ENCODE peak calls at places on chromosomes 12 and 14, in four cellular contexts. U is GM12891, V is GM12878, M is K562. C is an unnamed sample.
A peak's percentile ranks its signal among the peaks of the same experiment; 100 is the strongest.

GRCh38 chr14:105919458-105920150 is 393.2 kb downstream of the TMEM121 start:
- DNase-seq in U (no peak), V (no peak), M (peak; percentile 0), C (no peak)

GRCh38 chr14:32230181-32230580 is 27.1 kb upstream of the RNU6-8 start:
- DNase-seq in U (no peak), V (no peak), M (no peak), C (no peak)

GRCh38 chr14:102042699-102043098 is 44.1 kb downstream of the HSP90AA1 start:
- DNase-seq in M (no peak), U (no peak), V (no peak), C (no peak)

GRCh38 chr12:110345176-110345651 is 58.3 kb downstream of the ANAPC7 start:
- DNase-seq in V (no peak), M (no peak), U (no peak), C (no peak)

GRCh38 chr12:92649511-92650227 is 53.1 kb upstream of the PLEKHG7 start:
- DNase-seq in M (peak; percentile 57), V (peak; percentile 67), U (peak; percentile 25), C (peak; percentile 66)

GRCh38 chr14:103882503-103883262 is 35.3 kb upstream of the PPP1R13B start:
- DNase-seq in V (no peak), U (no peak), M (no peak), C (no peak)

GRCh38 chr12:24921251-24922038 is 27.5 kb downstream of the BCAT1 start:
- DNase-seq in V (no peak), U (no peak), M (no peak), C (no peak)

GRCh38 chr14:22536853-22537338 is 52.1 kb downstream of the DAD1 start:
- DNase-seq in V (peak; percentile 94), M (peak; percentile 76), U (peak; percentile 51), C (peak; percentile 88)

GRCh38 chr12:79420146-79420618 is 270.6 kb downstream of the PAWR start:
- DNase-seq in M (no peak), U (no peak), V (no peak), C (no peak)

GRCh38 chr14:51368721-51369163 is 128.7 kb downstream of the TMX1 start:
- DNase-seq in M (no peak), U (no peak), V (no peak), C (no peak)

GRCh38 chr14:50007123-50007903 is 109.1 kb downstream of the VCPKMT start:
- DNase-seq in U (no peak), M (no peak), V (no peak), C (no peak)

GRCh38 chr12:43105426-43105981 is 446.5 kb downstream of the ADAMTS20 start:
- DNase-seq in U (no peak), M (no peak), V (no peak), C (no peak)

GRCh38 chr12:119666900-119667576 is 895 bp upstream of the PRKAB1 start:
- DNase-seq in U (no peak), V (peak; percentile 70), M (no peak), C (no peak)

GRCh38 chr12:101634724-101635123 is 40.0 kb downstream of the MYBPC1 start:
- DNase-seq in V (peak; percentile 89), U (peak; percentile 28), M (no peak), C (no peak)

DNA sequence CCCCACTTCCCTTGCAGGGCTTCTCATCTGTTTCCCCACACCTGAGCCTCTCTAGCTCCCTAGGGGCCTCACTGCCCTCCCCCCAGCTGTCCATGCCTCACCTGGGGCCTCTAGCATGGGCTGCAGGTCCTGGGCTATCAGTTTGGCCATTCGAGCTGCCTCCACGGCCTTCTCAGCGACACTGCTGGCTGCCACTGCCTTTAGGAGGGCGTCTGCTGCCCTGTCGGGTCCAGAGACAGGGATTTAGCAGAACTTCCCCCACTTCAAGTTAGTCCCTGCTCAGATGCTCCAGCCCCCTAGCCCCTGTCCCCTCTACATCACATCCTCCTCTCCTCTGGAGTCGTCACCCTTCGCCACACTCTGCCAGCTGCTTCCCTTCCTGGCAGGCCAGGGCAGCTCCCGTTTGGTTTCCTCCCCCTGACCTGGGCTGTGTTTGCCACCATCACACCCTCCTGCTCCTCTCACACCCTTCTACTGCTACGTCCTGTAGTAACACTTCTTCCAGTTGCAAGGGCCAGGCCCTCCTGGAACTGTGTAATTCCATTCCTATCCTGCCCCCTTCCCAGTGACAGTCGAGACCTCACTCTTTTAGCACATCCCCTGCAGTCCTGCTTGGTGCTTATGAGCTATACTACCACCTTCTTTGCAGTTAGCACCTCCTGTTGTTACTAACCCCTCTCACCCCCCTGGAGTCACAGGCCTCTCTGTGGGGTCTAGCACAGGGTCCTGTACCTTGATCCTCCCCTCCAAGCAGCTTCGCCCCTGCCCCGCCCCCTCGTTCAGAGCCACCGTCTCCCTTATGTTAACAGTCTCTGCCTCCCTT is 4.3 kb upstream of the AP1G2 start:
- DNase-seq in U (no peak), V (no peak), M (no peak), C (no peak)
- TF ChIP-seq SPI1 in U (no peak), V (no peak), M (no peak), C (no peak)

GRCh38 chr14:28436821-28437220 is 329.8 kb upstream of the FOXG1 start:
- DNase-seq in M (no peak), V (no peak), U (no peak), C (no peak)
- TF ChIP-seq SPI1 in M (no peak), V (no peak), U (no peak), C (no peak)

DNA sequence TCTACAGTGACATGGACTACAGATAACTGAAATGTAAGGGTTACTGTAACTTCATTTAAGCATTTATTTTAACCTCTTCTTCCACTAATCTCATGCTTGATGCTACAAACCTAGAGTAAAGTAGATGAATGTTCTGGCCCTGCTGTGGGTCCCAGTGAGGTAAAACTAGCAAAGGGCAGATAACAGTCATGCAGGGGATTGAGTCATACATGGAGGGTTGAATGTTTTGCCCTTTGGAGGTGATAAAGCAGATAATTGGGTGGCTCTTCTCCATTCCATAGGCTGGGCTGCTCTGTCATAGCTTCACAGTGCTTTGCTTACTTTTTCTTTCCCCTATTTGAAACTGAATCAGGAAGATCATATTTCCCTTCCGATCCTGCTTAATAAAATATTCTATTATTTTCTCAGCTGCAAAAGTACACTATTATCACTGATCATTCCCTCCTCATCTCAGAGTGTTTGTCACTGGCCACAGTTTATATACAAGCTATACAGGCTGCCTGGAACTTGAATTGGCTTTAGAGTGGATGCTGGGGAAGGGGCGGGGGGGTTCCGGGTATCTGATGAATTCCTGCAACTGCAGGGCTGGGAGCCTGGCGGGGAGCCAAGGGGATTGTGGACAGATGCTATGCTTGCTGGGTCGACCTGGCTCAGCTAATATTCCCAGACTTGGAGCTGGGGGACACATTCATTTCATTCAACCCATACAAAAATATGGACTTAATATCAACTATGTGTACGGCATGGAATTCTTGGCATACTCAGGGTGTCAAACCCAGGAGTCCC is 235.1 kb downstream of the NRXN3 start:
- DNase-seq in U (no peak), V (no peak), M (no peak), C (no peak)
- TF ChIP-seq SPI1 in U (no peak), V (no peak), M (no peak), C (no peak)

GRCh38 chr14:58752782-58753181 is 115.0 kb downstream of the DACT1 start:
- DNase-seq in M (no peak), V (no peak), U (no peak), C (peak; percentile 40)
- TF ChIP-seq SPI1 in M (peak; percentile 39), V (peak; percentile 67), U (peak; percentile 19), C (peak; percentile 92)

GRCh38 chr12:77578471-77579262 is 252.0 kb upstream of the NAV3 start:
- DNase-seq in V (no peak), M (no peak), U (no peak), C (no peak)

GRCh38 chr12:77571768-77572167 is 258.9 kb upstream of the NAV3 start:
- DNase-seq in U (no peak), V (no peak), M (no peak), C (no peak)

GRCh38 chr12:77572371-77572770 is 258.3 kb upstream of the NAV3 start:
- DNase-seq in U (no peak), M (no peak), V (no peak), C (no peak)

GRCh38 chr12:77575376-77575775 is 255.3 kb upstream of the NAV3 start:
- DNase-seq in M (no peak), U (no peak), V (no peak), C (no peak)

GRCh38 chr12:77577756-77578155 is 252.9 kb upstream of the NAV3 start:
- DNase-seq in V (no peak), M (no peak), U (no peak), C (no peak)
- TF ChIP-seq SPI1 in V (no peak), M (no peak), U (no peak), C (no peak)

GRCh38 chr14:34027130-34027989 is 76.5 kb upstream of the EGLN3 start:
- DNase-seq in M (no peak), U (no peak), V (no peak), C (no peak)

GRCh38 chr14:34032720-34033119 is 81.8 kb upstream of the EGLN3 start:
- DNase-seq in U (no peak), V (no peak), M (no peak), C (no peak)

GRCh38 chr14:34029921-34030334 is 79.1 kb upstream of the EGLN3 start:
- DNase-seq in V (no peak), M (peak; percentile 32), U (no peak), C (no peak)

GRCh38 chr14:34027990-34028490 is 77.2 kb upstream of the EGLN3 start:
- DNase-seq in U (no peak), V (no peak), M (no peak), C (no peak)

DNA sequence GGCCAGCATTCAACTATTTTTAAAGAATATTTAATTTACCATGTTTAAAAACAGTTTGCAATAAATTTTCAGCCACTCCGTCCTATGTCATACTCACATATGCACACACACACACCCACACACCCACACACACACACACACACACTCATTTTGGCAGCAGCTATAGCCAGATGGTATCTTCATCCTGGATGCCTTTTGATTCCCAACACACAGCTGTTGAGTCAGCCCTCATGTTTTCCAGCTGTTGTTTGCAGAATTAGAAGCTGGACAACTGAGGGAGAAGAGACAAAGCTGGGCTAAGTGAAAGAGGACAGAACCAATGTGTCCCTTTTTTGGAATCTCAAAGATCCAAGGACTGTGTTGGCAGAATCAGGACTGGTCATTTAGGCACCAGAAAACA is 80.0 kb upstream of the EGLN3 start:
- DNase-seq in U (no peak), V (no peak), M (no peak), C (no peak)
- TF ChIP-seq SPI1 in U (no peak), V (no peak), M (no peak), C (no peak)

GRCh38 chr12:13028825-13029570 is 15.2 kb upstream of the FAM234B start:
- DNase-seq in V (no peak), M (peak; percentile 12), U (no peak), C (no peak)

GRCh38 chr12:13022737-13023370 is 21.3 kb upstream of the FAM234B start:
- DNase-seq in M (no peak), V (no peak), U (no peak), C (no peak)

GRCh38 chr12:13024151-13024946 is 19.8 kb upstream of the FAM234B start:
- DNase-seq in V (no peak), U (no peak), M (peak; percentile 16), C (peak; percentile 53)

GRCh38 chr12:13027508-13027907 is 16.7 kb upstream of the FAM234B start:
- DNase-seq in V (no peak), U (no peak), M (no peak), C (no peak)

GRCh38 chr12:13027032-13027431 is 17.1 kb upstream of the FAM234B start:
- DNase-seq in U (no peak), V (no peak), M (peak; percentile 26), C (no peak)
- TF ChIP-seq SPI1 in U (no peak), V (no peak), M (no peak), C (no peak)